ENCODE peak calls at places on chromosomes 16 and 17, in ten cellular contexts. A, G, I, P, X, H, O, W, L and F are unnamed samples.

GRCh38 chr16:57889960-57890751 is 80.8 kb downstream of the CNGB1 start:
- DNase-seq in A (no peak), G (no peak), I (no peak), P (no peak), X (no peak), H (no peak), O (no peak), W (no peak), L (no peak), F (no peak)

GRCh38 chr17:19762515-19762961 is 14.4 kb upstream of the ALDH3A1 start:
- DNase-seq in A (no peak), G (peak), I (peak), P (no peak), X (peak), H (peak), O (no peak), W (peak), L (peak), F (peak)

GRCh38 chr16:53542283-53542682 is 39.3 kb upstream of the AKTIP start:
- DNase-seq in A (no peak), G (no peak), I (no peak), P (no peak), X (no peak), H (no peak), O (no peak), W (no peak), L (peak), F (no peak)

GRCh38 chr17:78416311-78416711 is 37.9 kb downstream of the PGS1 start:
- DNase-seq in A (no peak), G (peak), I (no peak), P (no peak), X (no peak), H (no peak), O (no peak), W (no peak), L (peak), F (no peak)

GRCh38 chr16:24071990-24072389 is 184.1 kb upstream of the CACNG3 start:
- DNase-seq in A (no peak), G (no peak), I (no peak), P (no peak), X (no peak), H (no peak), O (no peak), W (no peak), L (no peak), F (no peak)

GRCh38 chr16:10777356-10777755 is 33.7 kb downstream of the NUBP1 start:
- DNase-seq in A (no peak), G (no peak), I (no peak), P (no peak), X (no peak), H (no peak), O (no peak), W (no peak), L (no peak), F (no peak)

GRCh38 chr16:67593288-67593687 is 31.0 kb downstream of the CTCF start:
- DNase-seq in A (no peak), G (no peak), I (no peak), P (no peak), X (no peak), H (no peak), O (no peak), W (no peak), L (no peak), F (no peak)

GRCh38 chr16:68162413-68162812 is 73.5 kb downstream of the ESRP2 start:
- DNase-seq in A (no peak), G (no peak), I (no peak), P (no peak), X (no peak), H (no peak), O (no peak), W (no peak), L (no peak), F (no peak)

GRCh38 chr17:45218895-45219661 is 2.6 kb upstream of the FMNL1 start:
- DNase-seq in A (no peak), G (peak), I (peak), P (peak), X (peak), H (peak), O (peak), W (peak), L (peak), F (no peak)

GRCh38 chr16:7792346-7792745 is 459.7 kb downstream of the RBFOX1 start:
- DNase-seq in A (no peak), G (no peak), I (no peak), P (no peak), X (no peak), H (no peak), O (no peak), W (no peak), L (no peak), F (no peak)

GRCh38 chr16:59573528-59574271 is 839.6 kb upstream of the GOT2 start:
- DNase-seq in A (no peak), G (no peak), I (no peak), P (no peak), X (no peak), H (no peak), O (no peak), W (no peak), L (no peak), F (no peak)

GRCh38 chr16:85348065-85348840 is 236.0 kb upstream of the CIBAR2 start:
- DNase-seq in A (no peak), G (no peak), I (no peak), P (no peak), X (no peak), H (no peak), O (no peak), W (no peak), L (no peak), F (no peak)

GRCh38 chr16:57667069-57667525 is 1.0 kb upstream of the ADGRG3 start:
- DNase-seq in A (no peak), G (no peak), I (no peak), P (no peak), X (no peak), H (no peak), O (no peak), W (no peak), L (no peak), F (no peak)

GRCh38 chr16:88669986-88670385 is 7.1 kb upstream of the MVD start:
- DNase-seq in A (no peak), G (no peak), I (no peak), P (no peak), X (no peak), H (no peak), O (no peak), W (no peak), L (no peak), F (no peak)

GRCh38 chr17:60832206-60832605 is 154.6 kb downstream of the BCAS3 start:
- DNase-seq in A (no peak), G (no peak), I (no peak), P (no peak), X (no peak), H (no peak), O (no peak), W (no peak), L (no peak), F (no peak)

GRCh38 chr17:1484586-1485310 is 7.7 kb downstream of the MYO1C start:
- DNase-seq in A (peak), G (peak), I (peak), P (peak), X (no peak), H (peak), O (peak), W (no peak), L (peak), F (peak)

GRCh38 chr16:87924937-87925670 is 11.2 kb downstream of the CA5A start:
- DNase-seq in A (no peak), G (peak), I (no peak), P (no peak), X (peak), H (no peak), O (no peak), W (peak), L (no peak), F (no peak)

GRCh38 chr16:28321700-28322411 is 29.5 kb downstream of the SBK1 start:
- DNase-seq in A (no peak), G (no peak), I (peak), P (peak), X (no peak), H (no peak), O (peak), W (no peak), L (peak), F (peak)

GRCh38 chr16:30659507-30660423 is 1.5 kb downstream of the FBRS start:
- DNase-seq in A (no peak), G (no peak), I (no peak), P (no peak), X (peak), H (peak), O (no peak), W (peak), L (peak), F (no peak)

GRCh38 chr17:38879878-38880727 is 10.2 kb downstream of the LASP1 start:
- DNase-seq in A (no peak), G (no peak), I (no peak), P (no peak), X (no peak), H (peak), O (no peak), W (no peak), L (peak), F (no peak)

GRCh38 chr17:59332890-59333377 is 1.5 kb downstream of the YPEL2 start:
- DNase-seq in A (no peak), G (peak), I (no peak), P (no peak), X (peak), H (peak), O (no peak), W (peak), L (peak), F (no peak)

GRCh38 chr16:55711959-55712876 is 56.4 kb downstream of the SLC6A2 start:
- DNase-seq in A (no peak), G (peak), I (peak), P (peak), X (no peak), H (peak), O (peak), W (peak), L (peak), F (peak)

GRCh38 chr16:56363181-56363716 is 62.1 kb downstream of the AMFR start:
- DNase-seq in A (no peak), G (no peak), I (no peak), P (no peak), X (no peak), H (no peak), O (no peak), W (no peak), L (no peak), F (no peak)

GRCh38 chr17:66021757-66022156 is 170.2 kb downstream of the CEP112 start:
- DNase-seq in A (no peak), G (no peak), I (no peak), P (no peak), X (no peak), H (no peak), O (no peak), W (no peak), L (no peak), F (no peak)

GRCh38 chr17:3004925-3005324 is 58.5 kb downstream of the OR1D5 start:
- DNase-seq in A (no peak), G (no peak), I (no peak), P (no peak), X (peak), H (peak), O (no peak), W (no peak), L (no peak), F (no peak)

GRCh38 chr17:77354721-77355455 is 214.1 kb downstream of the SEC14L1 start:
- DNase-seq in A (no peak), G (peak), I (peak), P (no peak), X (no peak), H (peak), O (no peak), W (no peak), L (peak), F (no peak)

GRCh38 chr16:4771646-4772045 is 4.7 kb upstream of the ZNF500 start:
- DNase-seq in A (no peak), G (no peak), I (no peak), P (no peak), X (no peak), H (no peak), O (no peak), W (no peak), L (no peak), F (no peak)

GRCh38 chr16:4766875-4767628 is at the start of gene ZNF500:
- DNase-seq in A (peak), G (peak), I (peak), P (peak), X (peak), H (peak), O (peak), W (peak), L (peak), F (peak)

GRCh38 chr16:4769306-4769638 is 2.3 kb upstream of the ZNF500 start:
- DNase-seq in A (no peak), G (no peak), I (no peak), P (no peak), X (no peak), H (no peak), O (no peak), W (no peak), L (no peak), F (no peak)

GRCh38 chr16:4767872-4768548 is 1.0 kb upstream of the ZNF500 start:
- DNase-seq in A (peak), G (no peak), I (no peak), P (peak), X (peak), H (peak), O (peak), W (no peak), L (peak), F (no peak)

GRCh38 chr16:4768549-4769305 is 1.8 kb upstream of the ZNF500 start:
- DNase-seq in A (peak), G (peak), I (peak), P (peak), X (peak), H (peak), O (peak), W (peak), L (peak), F (peak)
- TF ChIP-seq POLR2AphosphoS5 in A (peak), G (peak), I (peak), P (peak), X (peak), H (peak), O (peak), W (peak), L (peak), F (peak)

DNA sequence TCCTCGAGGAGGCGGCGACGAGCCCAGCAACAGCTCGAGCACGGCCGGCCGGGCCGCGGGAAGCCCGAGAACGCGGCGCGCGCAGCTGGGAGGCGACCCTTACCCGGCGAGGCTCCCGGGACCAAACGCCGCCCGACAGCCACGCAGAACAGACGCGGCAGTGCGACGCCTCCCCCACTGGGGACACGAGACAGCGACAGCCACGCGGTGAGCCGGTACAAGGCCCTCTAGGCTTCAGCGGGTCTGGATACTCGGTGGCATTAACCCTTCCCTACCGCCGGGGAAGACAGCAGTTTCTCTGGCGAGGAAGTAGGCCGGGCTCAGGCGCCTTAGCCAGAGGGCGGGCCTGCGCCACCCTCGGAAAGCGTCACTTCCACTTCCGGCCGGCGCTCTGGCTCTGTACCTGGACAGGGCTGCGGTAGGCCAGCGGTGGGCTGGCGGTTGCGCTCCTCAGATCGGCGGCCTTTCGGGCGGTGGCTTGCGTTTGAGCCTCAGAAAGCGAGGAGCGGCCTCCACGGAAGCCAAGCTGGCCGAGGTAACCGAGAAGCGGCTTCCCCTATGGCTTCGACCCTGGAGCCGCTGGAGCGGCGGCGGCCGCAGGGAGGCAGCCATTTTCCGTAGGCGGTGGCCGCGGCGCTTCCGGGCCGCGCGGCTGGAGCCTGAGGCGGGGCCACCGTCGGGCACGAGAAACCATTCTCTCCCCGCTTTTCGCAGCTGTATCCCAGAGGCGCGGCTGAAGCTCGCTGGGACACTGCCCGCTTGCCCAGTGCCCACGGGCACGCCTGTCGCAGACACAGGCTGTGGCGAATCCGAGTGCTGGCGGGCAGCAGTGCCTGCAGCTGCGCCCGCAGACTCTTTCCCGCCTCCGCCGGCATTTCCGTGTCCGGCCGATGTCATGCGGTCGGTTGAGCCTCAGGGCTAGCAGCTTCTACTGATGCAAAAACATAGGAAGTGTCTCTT is at the start of the genes TIGD7 and ZNF75A:
- DNase-seq in A (peak), G (peak), I (no peak), P (peak), X (peak), H (peak), O (peak), W (peak), L (peak), F (peak)
- TF ChIP-seq POLR2A in A (peak), G (peak), I (no peak), P (no peak), X (peak), H (peak), O (peak), W (peak), L (peak), F (peak)

GRCh38 chr16:3952342-3953131 is 72.0 kb upstream of the CREBBP start:
- DNase-seq in A (no peak), G (no peak), I (no peak), P (no peak), X (no peak), H (peak), O (no peak), W (no peak), L (peak), F (no peak)
- TF ChIP-seq POLR2AphosphoS5 in A (no peak), G (peak), I (no peak), P (no peak), X (no peak), H (no peak), O (no peak), W (no peak), L (no peak), F (no peak)

GRCh38 chr16:3134338-3135119 is at the start of gene ZNF213:
- DNase-seq in A (peak), G (peak), I (peak), P (peak), X (peak), H (peak), O (peak), W (peak), L (peak), F (peak)
- TF ChIP-seq POLR2A in A (peak), G (peak), I (peak), P (peak), X (peak), H (peak), O (peak), W (peak), L (peak), F (peak)

GRCh38 chr17:63685021-63685420 is 14.9 kb downstream of the LIMD2 start:
- DNase-seq in A (no peak), G (no peak), I (no peak), P (no peak), X (no peak), H (peak), O (no peak), W (peak), L (no peak), F (no peak)
- TF ChIP-seq POLR2AphosphoS5 in A (no peak), G (no peak), I (no peak), P (no peak), X (no peak), H (peak), O (no peak), W (peak), L (no peak), F (no peak)

GRCh38 chr17:43006639-43007551 is at the start of gene IFI35:
- DNase-seq in A (peak), G (peak), I (peak), P (peak), X (peak), H (peak), O (peak), W (peak), L (peak), F (peak)
- TF ChIP-seq POLR2A in A (peak), G (no peak), I (peak), P (no peak), X (no peak), H (no peak), O (peak), W (peak), L (peak), F (peak)

GRCh38 chr17:72100445-72100844 is 20.4 kb upstream of the SOX9 start:
- DNase-seq in A (no peak), G (no peak), I (no peak), P (no peak), X (no peak), H (no peak), O (no peak), W (no peak), L (no peak), F (no peak)
- TF ChIP-seq POLR2AphosphoS5 in A (no peak), G (no peak), I (no peak), P (no peak), X (no peak), H (no peak), O (no peak), W (no peak), L (no peak), F (no peak)

DNA sequence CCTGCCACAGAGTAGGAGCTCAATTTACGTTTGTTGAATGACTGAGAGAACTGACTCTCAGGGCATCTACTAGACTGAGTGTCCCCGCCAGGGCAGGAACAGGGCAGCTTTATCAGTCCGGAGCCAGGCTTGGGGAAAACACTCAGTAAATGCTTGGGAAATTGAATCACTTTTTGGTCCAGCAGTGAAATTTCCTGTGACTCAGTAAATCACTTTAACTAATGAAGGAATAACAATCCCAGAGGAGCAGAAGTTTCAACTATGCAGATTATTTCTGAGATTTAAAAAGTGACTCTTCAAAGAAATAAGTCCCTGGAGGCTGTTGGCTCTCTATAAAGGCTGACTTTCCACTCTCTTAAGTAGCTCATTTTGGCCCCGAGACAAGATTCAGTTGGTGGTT is 101.8 kb downstream of the FOXL1 start:
- DNase-seq in A (no peak), G (no peak), I (no peak), P (no peak), X (no peak), H (peak), O (no peak), W (no peak), L (no peak), F (no peak)
- TF ChIP-seq POLR2A in A (no peak), G (no peak), I (no peak), P (no peak), X (no peak), H (no peak), O (no peak), W (no peak), L (no peak), F (no peak)

DNA sequence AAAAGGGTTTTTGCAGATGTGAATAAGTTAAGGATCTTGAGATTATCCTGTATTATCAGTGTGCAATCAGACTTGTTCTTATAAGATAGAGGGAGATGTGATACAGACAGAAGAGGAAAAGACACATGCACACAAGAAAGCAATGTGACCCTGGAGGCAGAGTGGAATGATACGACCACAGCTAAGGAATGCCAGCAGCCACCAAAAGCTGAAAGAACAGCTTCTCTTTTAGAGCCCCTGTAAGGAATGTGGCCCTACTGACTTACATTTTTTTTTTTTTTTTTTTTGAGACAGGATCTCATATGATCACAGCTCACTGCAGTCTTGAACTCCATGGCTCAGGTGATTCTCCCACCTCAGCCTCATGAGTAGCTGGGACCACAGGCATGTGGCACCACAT is 62.3 kb upstream of the CNTNAP4 start:
- DNase-seq in A (no peak), G (no peak), I (no peak), P (no peak), X (no peak), H (no peak), O (no peak), W (no peak), L (no peak), F (no peak)
- TF ChIP-seq POLR2AphosphoS5 in A (no peak), G (no peak), I (no peak), P (no peak), X (no peak), H (no peak), O (no peak), W (no peak), L (no peak), F (no peak)